ENCODE peak calls at places on chromosomes 11 and 22, in seven cellular contexts. One of them, this sample, is unnamed.

GRCh38 chr11:12232819-12233601 is 122.6 kb downstream of the MICAL2 start:
- DNase-seq in GM20000: no peak
- DNase-seq in dorsolateral prefrontal cortex: no peak
- DNase-seq in uterus: no peak
- DNase-seq in ELF-1: no peak
- DNase-seq in COR-L47: no peak
- DNase-seq in activated T-cell treated with anti-CD3 and anti-CD28 coated beads for 24 hours: no peak
- DNase-seq in this sample: no peak

GRCh38 chr11:794013-794765 is 3.9 kb downstream of the SLC25A22 start:
- DNase-seq in ELF-1: no peak
- DNase-seq in dorsolateral prefrontal cortex: peak
- DNase-seq in activated T-cell treated with anti-CD3 and anti-CD28 coated beads for 24 hours: no peak
- DNase-seq in uterus: no peak
- DNase-seq in GM20000: no peak
- DNase-seq in COR-L47: no peak
- DNase-seq in this sample: peak

GRCh38 chr22:41696714-41697113 is 2.6 kb upstream of the MEI1 start:
- DNase-seq in uterus: no peak
- DNase-seq in dorsolateral prefrontal cortex: no peak
- DNase-seq in GM20000: no peak
- DNase-seq in activated T-cell treated with anti-CD3 and anti-CD28 coated beads for 24 hours: no peak
- DNase-seq in COR-L47: no peak
- DNase-seq in ELF-1: no peak
- DNase-seq in this sample: no peak

GRCh38 chr11:30730011-30730410 is 143.9 kb upstream of the MPPED2 start:
- DNase-seq in COR-L47: no peak
- DNase-seq in uterus: no peak
- DNase-seq in ELF-1: no peak
- DNase-seq in GM20000: no peak
- DNase-seq in dorsolateral prefrontal cortex: no peak
- DNase-seq in activated T-cell treated with anti-CD3 and anti-CD28 coated beads for 24 hours: no peak
- DNase-seq in this sample: no peak

GRCh38 chr11:1732421-1733008 is 17.9 kb downstream of the IFITM10 start:
- DNase-seq in COR-L47: no peak
- DNase-seq in uterus: no peak
- DNase-seq in dorsolateral prefrontal cortex: no peak
- DNase-seq in GM20000: no peak
- DNase-seq in activated T-cell treated with anti-CD3 and anti-CD28 coated beads for 24 hours: no peak
- DNase-seq in ELF-1: no peak
- DNase-seq in this sample: no peak

GRCh38 chr11:78074756-78075155 is 4.9 kb downstream of the NDUFC2 start:
- DNase-seq in COR-L47: no peak
- DNase-seq in ELF-1: no peak
- DNase-seq in activated T-cell treated with anti-CD3 and anti-CD28 coated beads for 24 hours: no peak
- DNase-seq in GM20000: no peak
- DNase-seq in uterus: no peak
- DNase-seq in dorsolateral prefrontal cortex: no peak
- DNase-seq in this sample: no peak

GRCh38 chr11:74015919-74016684 is 7.2 kb upstream of the UCP3 start:
- DNase-seq in uterus: no peak
- DNase-seq in dorsolateral prefrontal cortex: no peak
- DNase-seq in COR-L47: no peak
- DNase-seq in activated T-cell treated with anti-CD3 and anti-CD28 coated beads for 24 hours: no peak
- DNase-seq in ELF-1: no peak
- DNase-seq in GM20000: no peak
- DNase-seq in this sample: no peak

GRCh38 chr11:39741066-39741465 is 1718.4 kb downstream of the LRRC4C start:
- DNase-seq in activated T-cell treated with anti-CD3 and anti-CD28 coated beads for 24 hours: no peak
- DNase-seq in COR-L47: no peak
- DNase-seq in GM20000: no peak
- DNase-seq in uterus: no peak
- DNase-seq in dorsolateral prefrontal cortex: no peak
- DNase-seq in ELF-1: no peak
- DNase-seq in this sample: no peak

GRCh38 chr11:2542406-2542805 is 97.6 kb downstream of the KCNQ1 start:
- DNase-seq in dorsolateral prefrontal cortex: no peak
- DNase-seq in ELF-1: no peak
- DNase-seq in GM20000: no peak
- DNase-seq in activated T-cell treated with anti-CD3 and anti-CD28 coated beads for 24 hours: no peak
- DNase-seq in COR-L47: no peak
- DNase-seq in uterus: no peak
- DNase-seq in this sample: peak

GRCh38 chr22:46458525-46458924 is 78.9 kb downstream of the CELSR1 start:
- DNase-seq in dorsolateral prefrontal cortex: no peak
- DNase-seq in COR-L47: no peak
- DNase-seq in activated T-cell treated with anti-CD3 and anti-CD28 coated beads for 24 hours: no peak
- DNase-seq in uterus: no peak
- DNase-seq in ELF-1: no peak
- DNase-seq in GM20000: no peak
- DNase-seq in this sample: no peak

GRCh38 chr11:76661306-76661751 is 9.2 kb downstream of the LRRC32 start:
- DNase-seq in activated T-cell treated with anti-CD3 and anti-CD28 coated beads for 24 hours: no peak
- DNase-seq in COR-L47: no peak
- DNase-seq in ELF-1: no peak
- DNase-seq in uterus: no peak
- DNase-seq in dorsolateral prefrontal cortex: no peak
- DNase-seq in GM20000: no peak
- DNase-seq in this sample: no peak

GRCh38 chr22:38549106-38549884 is 20.7 kb downstream of the DMC1 start:
- DNase-seq in uterus: no peak
- DNase-seq in COR-L47: no peak
- DNase-seq in GM20000: no peak
- DNase-seq in dorsolateral prefrontal cortex: no peak
- DNase-seq in ELF-1: no peak
- DNase-seq in activated T-cell treated with anti-CD3 and anti-CD28 coated beads for 24 hours: no peak
- DNase-seq in this sample: no peak

GRCh38 chr22:46830001-46830715 is 67.7 kb downstream of the TBC1D22A start:
- DNase-seq in dorsolateral prefrontal cortex: no peak
- DNase-seq in GM20000: no peak
- DNase-seq in COR-L47: no peak
- DNase-seq in ELF-1: no peak
- DNase-seq in uterus: no peak
- DNase-seq in activated T-cell treated with anti-CD3 and anti-CD28 coated beads for 24 hours: no peak
- DNase-seq in this sample: peak

GRCh38 chr22:21791635-21792625 is 56.3 kb upstream of the YPEL1 start:
- DNase-seq in COR-L47: no peak
- DNase-seq in activated T-cell treated with anti-CD3 and anti-CD28 coated beads for 24 hours: peak
- DNase-seq in ELF-1: no peak
- DNase-seq in uterus: no peak
- DNase-seq in GM20000: peak
- DNase-seq in dorsolateral prefrontal cortex: no peak
- DNase-seq in this sample: no peak

GRCh38 chr11:93541884-93542752 is 1.1 kb downstream of the SMCO4 start:
- DNase-seq in COR-L47: peak
- DNase-seq in ELF-1: peak
- DNase-seq in GM20000: peak
- DNase-seq in dorsolateral prefrontal cortex: peak
- DNase-seq in activated T-cell treated with anti-CD3 and anti-CD28 coated beads for 24 hours: no peak
- DNase-seq in uterus: peak
- DNase-seq in this sample: no peak

GRCh38 chr11:14774738-14775137 is 117.3 kb downstream of the CYP2R1 start:
- DNase-seq in activated T-cell treated with anti-CD3 and anti-CD28 coated beads for 24 hours: no peak
- DNase-seq in ELF-1: peak
- DNase-seq in COR-L47: no peak
- DNase-seq in dorsolateral prefrontal cortex: no peak
- DNase-seq in GM20000: no peak
- DNase-seq in uterus: no peak
- DNase-seq in this sample: no peak

This sample was measured in psoas muscle.